ENCODE peak calls at places on chromosomes 11 and 22, in four cellular contexts. One of them, this sample, is unnamed.

GRCh38 chr11:8699903-8700302 is 17.3 kb downstream of the RPL27A start:
- DNase-seq in epithelial cell of esophagus: peak
- DNase-seq in hepatocyte: no peak
- DNase-seq in AG04449: no peak
- DNase-seq in this sample: no peak

GRCh38 chr11:43936081-43936480 is 6.4 kb upstream of the C11orf96 start:
- DNase-seq in AG04449: no peak
- DNase-seq in hepatocyte: no peak
- DNase-seq in epithelial cell of esophagus: no peak
- DNase-seq in this sample: no peak

GRCh38 chr11:102868359-102868758 is 6.4 kb downstream of the MMP12 start:
- DNase-seq in hepatocyte: no peak
- DNase-seq in epithelial cell of esophagus: peak
- DNase-seq in AG04449: no peak
- DNase-seq in this sample: peak

GRCh38 chr11:61111786-61112517 is 9.7 kb downstream of the CD5 start:
- DNase-seq in epithelial cell of esophagus: no peak
- DNase-seq in AG04449: no peak
- DNase-seq in hepatocyte: no peak
- DNase-seq in this sample: no peak

GRCh38 chr22:50719814-50720300 is 18.1 kb upstream of the ACR start:
- DNase-seq in hepatocyte: no peak
- DNase-seq in epithelial cell of esophagus: no peak
- DNase-seq in AG04449: no peak
- DNase-seq in this sample: no peak

GRCh38 chr11:17906436-17906835 is 106.4 kb downstream of the SERGEF start:
- DNase-seq in hepatocyte: peak
- DNase-seq in AG04449: no peak
- DNase-seq in epithelial cell of esophagus: peak
- DNase-seq in this sample: no peak

GRCh38 chr11:83220279-83220678 is 26.8 kb downstream of the ANKRD42 start:
- DNase-seq in epithelial cell of esophagus: peak
- DNase-seq in hepatocyte: no peak
- DNase-seq in AG04449: no peak
- DNase-seq in this sample: no peak

GRCh38 chr11:1064167-1064566 is 10.5 kb upstream of the MUC2 start:
- DNase-seq in AG04449: no peak
- DNase-seq in hepatocyte: no peak
- DNase-seq in epithelial cell of esophagus: no peak
- DNase-seq in this sample: no peak

GRCh38 chr22:44192098-44192810 is 11.5 kb downstream of the PARVG start:
- DNase-seq in hepatocyte: no peak
- DNase-seq in AG04449: no peak
- DNase-seq in epithelial cell of esophagus: peak
- DNase-seq in this sample: no peak

GRCh38 chr11:77236901-77237300 is 64.6 kb downstream of the GDPD4 start:
- DNase-seq in epithelial cell of esophagus: no peak
- DNase-seq in hepatocyte: no peak
- DNase-seq in AG04449: no peak
- DNase-seq in this sample: no peak
- H3K4me3 ChIP-seq in epithelial cell of esophagus: no peak
- H3K4me3 ChIP-seq in hepatocyte: no peak
- H3K4me3 ChIP-seq in AG04449: no peak
- H3K4me3 ChIP-seq in this sample: no peak

GRCh38 chr11:126113963-126114362 is 51.3 kb upstream of the CDON start:
- DNase-seq in epithelial cell of esophagus: no peak
- DNase-seq in AG04449: no peak
- DNase-seq in hepatocyte: no peak
- DNase-seq in this sample: no peak
- TF ChIP-seq CTCF in epithelial cell of esophagus: no peak
- TF ChIP-seq CTCF in AG04449: no peak
- TF ChIP-seq CTCF in hepatocyte: no peak
- TF ChIP-seq CTCF in this sample: no peak

GRCh38 chr11:65262775-65263174 is 1.0 kb downstream of the POLA2 start:
- DNase-seq in epithelial cell of esophagus: no peak
- DNase-seq in AG04449: no peak
- DNase-seq in hepatocyte: no peak
- DNase-seq in this sample: no peak

GRCh38 chr11:65262381-65262680 is 569 bp downstream of the POLA2 start:
- DNase-seq in AG04449: no peak
- DNase-seq in epithelial cell of esophagus: no peak
- DNase-seq in hepatocyte: no peak
- DNase-seq in this sample: no peak

GRCh38 chr11:65260756-65261590 is 789 bp upstream of the POLA2 start:
- DNase-seq in AG04449: no peak
- DNase-seq in hepatocyte: peak
- DNase-seq in epithelial cell of esophagus: no peak
- DNase-seq in this sample: no peak

GRCh38 chr11:65261591-65262380 is at the start of gene POLA2:
- DNase-seq in epithelial cell of esophagus: peak
- DNase-seq in hepatocyte: peak
- DNase-seq in AG04449: peak
- DNase-seq in this sample: peak

DNA sequence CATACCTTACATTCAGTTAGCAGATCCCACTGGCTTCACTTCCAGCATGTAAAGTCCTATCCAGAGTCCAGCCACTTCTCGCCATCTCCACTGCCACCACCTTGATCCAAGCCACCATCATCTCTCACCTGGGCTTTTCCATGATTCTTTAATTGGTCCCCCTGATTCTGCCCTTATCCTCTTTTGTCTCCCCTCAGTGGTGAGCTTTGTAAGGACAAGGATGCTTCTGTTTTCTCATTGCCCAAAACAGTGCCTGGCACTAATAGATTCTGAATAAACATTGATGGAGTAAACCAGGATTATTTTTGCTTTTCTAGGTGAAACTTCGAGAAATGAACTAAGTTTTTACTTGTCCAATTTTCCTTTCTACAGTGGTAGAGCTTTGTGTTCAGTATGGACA is 4.4 kb downstream of the POLA2 start:
- DNase-seq in AG04449: no peak
- DNase-seq in epithelial cell of esophagus: no peak
- DNase-seq in hepatocyte: no peak
- DNase-seq in this sample: no peak
- H3K4me3 ChIP-seq in AG04449: no peak
- H3K4me3 ChIP-seq in epithelial cell of esophagus: no peak
- H3K4me3 ChIP-seq in hepatocyte: no peak
- H3K4me3 ChIP-seq in this sample: no peak

DNA sequence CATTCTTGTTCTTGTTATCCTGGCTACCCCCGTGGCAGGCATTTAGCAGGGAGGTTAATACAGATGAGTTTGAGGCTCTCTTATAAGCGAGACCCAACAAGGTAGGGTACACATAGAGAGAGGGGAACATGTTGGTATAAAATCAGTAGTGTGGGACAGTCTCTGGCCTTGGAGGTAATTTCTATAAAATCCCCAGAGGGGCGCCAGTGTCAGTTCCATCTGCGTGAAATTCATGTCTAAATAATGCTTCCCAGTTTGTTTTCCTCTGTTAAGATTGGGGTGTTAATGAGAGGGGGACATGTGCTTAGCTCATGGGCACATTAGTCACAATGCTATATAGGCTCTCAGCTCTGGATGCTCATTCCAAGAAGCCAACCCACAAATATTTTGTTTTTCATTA is 150.7 kb downstream of the MYO18B start:
- DNase-seq in AG04449: no peak
- DNase-seq in hepatocyte: no peak
- DNase-seq in epithelial cell of esophagus: no peak
- DNase-seq in this sample: no peak
- TF ChIP-seq CTCF in AG04449: no peak
- TF ChIP-seq CTCF in hepatocyte: no peak
- TF ChIP-seq CTCF in epithelial cell of esophagus: no peak
- TF ChIP-seq CTCF in this sample: no peak

GRCh38 chr11:27473017-27473406 is 422 bp upstream of the LGR4 start:
- DNase-seq in epithelial cell of esophagus: no peak
- DNase-seq in AG04449: no peak
- DNase-seq in hepatocyte: peak
- DNase-seq in this sample: no peak
- H3K4me3 ChIP-seq in epithelial cell of esophagus: peak
- H3K4me3 ChIP-seq in AG04449: peak
- H3K4me3 ChIP-seq in hepatocyte: peak
- H3K4me3 ChIP-seq in this sample: peak

DNA sequence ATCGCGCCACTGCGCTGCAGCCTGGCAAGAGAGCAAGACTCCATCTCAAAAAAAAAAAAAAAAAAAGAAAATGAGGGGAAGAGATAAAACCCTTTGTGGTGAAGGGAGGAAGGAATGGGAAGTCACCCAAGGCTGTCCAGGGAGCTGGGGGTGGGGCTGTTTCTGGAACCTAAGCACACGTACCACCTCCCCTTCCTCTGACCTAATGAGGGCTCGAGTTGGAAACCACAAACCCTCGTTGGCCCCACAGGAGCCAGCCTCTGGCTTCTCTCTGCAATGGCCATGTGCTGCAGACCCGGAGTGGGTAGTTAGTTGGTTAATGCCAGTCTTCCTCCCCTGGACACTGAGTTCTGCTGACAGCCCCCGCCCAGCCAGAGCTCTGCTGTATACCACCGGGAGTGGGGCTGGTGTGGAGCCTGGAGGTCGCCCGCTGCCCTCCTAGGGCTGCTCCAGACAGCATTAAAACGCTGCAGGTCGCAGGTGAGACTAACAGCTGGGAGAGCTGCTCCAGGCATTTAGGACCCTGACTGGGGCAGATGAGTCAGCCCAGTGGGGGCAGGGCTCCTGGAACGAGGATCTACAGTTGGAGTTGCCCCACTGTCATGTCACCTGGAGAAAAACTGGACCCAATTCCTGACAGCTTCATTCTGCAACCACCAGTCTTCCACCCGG is at the start of gene LGALS12:
- DNase-seq in AG04449: no peak
- DNase-seq in hepatocyte: no peak
- DNase-seq in epithelial cell of esophagus: no peak
- DNase-seq in this sample: no peak
- TF ChIP-seq CTCF in AG04449: no peak
- TF ChIP-seq CTCF in hepatocyte: no peak
- TF ChIP-seq CTCF in epithelial cell of esophagus: no peak
- TF ChIP-seq CTCF in this sample: no peak

GRCh38 chr11:113871331-113871730 is 4.0 kb downstream of the USP28 start:
- DNase-seq in epithelial cell of esophagus: no peak
- DNase-seq in AG04449: no peak
- DNase-seq in hepatocyte: no peak
- DNase-seq in this sample: no peak
- H3K4me3 ChIP-seq in epithelial cell of esophagus: no peak
- H3K4me3 ChIP-seq in AG04449: no peak
- H3K4me3 ChIP-seq in hepatocyte: no peak
- H3K4me3 ChIP-seq in this sample: no peak

GRCh38 chr22:38262051-38262795 is 10.6 kb downstream of the TMEM184B start:
- DNase-seq in epithelial cell of esophagus: peak
- DNase-seq in AG04449: no peak
- DNase-seq in hepatocyte: no peak
- DNase-seq in this sample: no peak
- TF ChIP-seq CTCF in epithelial cell of esophagus: peak
- TF ChIP-seq CTCF in AG04449: peak
- TF ChIP-seq CTCF in hepatocyte: peak
- TF ChIP-seq CTCF in this sample: peak

DNA sequence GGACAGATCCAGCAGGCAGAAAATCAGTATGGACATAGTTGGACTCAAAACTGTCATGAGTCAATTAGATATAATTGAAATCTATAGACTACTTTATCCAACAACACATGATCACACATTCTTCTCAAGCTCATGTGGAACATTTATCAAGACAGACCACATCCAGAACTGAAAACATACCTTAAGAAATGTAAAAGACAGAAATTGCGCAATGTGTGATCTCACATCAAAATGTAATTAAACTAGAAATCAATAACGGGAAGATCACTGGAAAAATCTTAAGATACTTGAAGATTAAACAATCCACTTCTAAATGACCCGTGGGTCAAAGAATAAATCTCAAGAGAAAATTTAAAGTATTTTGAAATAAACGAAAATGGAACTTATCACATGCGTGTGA is 435.3 kb downstream of the OPCML start:
- DNase-seq in AG04449: no peak
- DNase-seq in hepatocyte: no peak
- DNase-seq in epithelial cell of esophagus: no peak
- DNase-seq in this sample: no peak
- H3K4me3 ChIP-seq in AG04449: no peak
- H3K4me3 ChIP-seq in hepatocyte: no peak
- H3K4me3 ChIP-seq in epithelial cell of esophagus: no peak
- H3K4me3 ChIP-seq in this sample: no peak

This sample was measured in AG09309.